ENCODE peak calls at places on chromosomes 13 and 19, in eight cellular contexts. One of them, this sample, is unnamed.

GRCh38 chr13:61880576-61881283 is 465.1 kb upstream of the PCDH20 start:
- DNase-seq in amygdala: no peak
- DNase-seq in stimulated activated CD8-positive, alpha-beta memory T cell treated with anti-CD3 and anti-CD28 coated beads, Interleukin-7, amount 100 ng/mL, for 24 hours: no peak
- DNase-seq in epithelial cell of prostate: no peak
- DNase-seq in GDM1: peak; percentile 40
- DNase-seq in NT2/D1: peak; percentile 6
- DNase-seq in stimulated activated effector memory CD8-positive, alpha-beta T cell treated with anti-CD3 and anti-CD28 coated beads, Interleukin-12 subunit alpha, Interleukin-12 subunit beta, amount 100 ng/mL, for 72 hours: no peak
- DNase-seq in mesenteric fat pad: no peak
- DNase-seq in this sample: peak; percentile 6

GRCh38 chr13:46803586-46803985 is 6.6 kb upstream of the ESD start:
- DNase-seq in amygdala: no peak
- DNase-seq in stimulated activated CD8-positive, alpha-beta memory T cell treated with anti-CD3 and anti-CD28 coated beads, Interleukin-7, amount 100 ng/mL, for 24 hours: no peak
- DNase-seq in epithelial cell of prostate: no peak
- DNase-seq in GDM1: no peak
- DNase-seq in NT2/D1: no peak
- DNase-seq in stimulated activated effector memory CD8-positive, alpha-beta T cell treated with anti-CD3 and anti-CD28 coated beads, Interleukin-12 subunit alpha, Interleukin-12 subunit beta, amount 100 ng/mL, for 72 hours: no peak
- DNase-seq in mesenteric fat pad: no peak
- DNase-seq in this sample: no peak

GRCh38 chr13:101917475-101917810 is 465.0 kb downstream of the ITGBL1 start:
- DNase-seq in amygdala: no peak
- DNase-seq in stimulated activated CD8-positive, alpha-beta memory T cell treated with anti-CD3 and anti-CD28 coated beads, Interleukin-7, amount 100 ng/mL, for 24 hours: no peak
- DNase-seq in epithelial cell of prostate: no peak
- DNase-seq in GDM1: no peak
- DNase-seq in NT2/D1: no peak
- DNase-seq in stimulated activated effector memory CD8-positive, alpha-beta T cell treated with anti-CD3 and anti-CD28 coated beads, Interleukin-12 subunit alpha, Interleukin-12 subunit beta, amount 100 ng/mL, for 72 hours: no peak
- DNase-seq in mesenteric fat pad: no peak
- DNase-seq in this sample: no peak

GRCh38 chr13:76245216-76245615 is 609.1 kb downstream of the LMO7 start:
- DNase-seq in amygdala: no peak
- DNase-seq in stimulated activated CD8-positive, alpha-beta memory T cell treated with anti-CD3 and anti-CD28 coated beads, Interleukin-7, amount 100 ng/mL, for 24 hours: no peak
- DNase-seq in epithelial cell of prostate: no peak
- DNase-seq in GDM1: no peak
- DNase-seq in NT2/D1: no peak
- DNase-seq in stimulated activated effector memory CD8-positive, alpha-beta T cell treated with anti-CD3 and anti-CD28 coated beads, Interleukin-12 subunit alpha, Interleukin-12 subunit beta, amount 100 ng/mL, for 72 hours: no peak
- DNase-seq in mesenteric fat pad: no peak
- DNase-seq in this sample: no peak

GRCh38 chr19:2587001-2587719 is 111.2 kb downstream of the GADD45B start:
- DNase-seq in amygdala: no peak
- DNase-seq in stimulated activated CD8-positive, alpha-beta memory T cell treated with anti-CD3 and anti-CD28 coated beads, Interleukin-7, amount 100 ng/mL, for 24 hours: no peak
- DNase-seq in epithelial cell of prostate: no peak
- DNase-seq in GDM1: no peak
- DNase-seq in NT2/D1: peak; percentile 47
- DNase-seq in stimulated activated effector memory CD8-positive, alpha-beta T cell treated with anti-CD3 and anti-CD28 coated beads, Interleukin-12 subunit alpha, Interleukin-12 subunit beta, amount 100 ng/mL, for 72 hours: no peak
- DNase-seq in mesenteric fat pad: no peak
- DNase-seq in this sample: no peak

GRCh38 chr19:29587518-29587986 is 18.5 kb upstream of the POP4 start:
- DNase-seq in amygdala: no peak
- DNase-seq in stimulated activated CD8-positive, alpha-beta memory T cell treated with anti-CD3 and anti-CD28 coated beads, Interleukin-7, amount 100 ng/mL, for 24 hours: peak; percentile 23
- DNase-seq in epithelial cell of prostate: peak; percentile 54
- DNase-seq in GDM1: no peak
- DNase-seq in NT2/D1: no peak
- DNase-seq in stimulated activated effector memory CD8-positive, alpha-beta T cell treated with anti-CD3 and anti-CD28 coated beads, Interleukin-12 subunit alpha, Interleukin-12 subunit beta, amount 100 ng/mL, for 72 hours: peak; percentile 83
- DNase-seq in mesenteric fat pad: peak; percentile 14
- DNase-seq in this sample: no peak

GRCh38 chr19:14383556-14383897 is 2.3 kb downstream of the ADGRE5 start:
- DNase-seq in amygdala: no peak
- DNase-seq in stimulated activated CD8-positive, alpha-beta memory T cell treated with anti-CD3 and anti-CD28 coated beads, Interleukin-7, amount 100 ng/mL, for 24 hours: no peak
- DNase-seq in epithelial cell of prostate: no peak
- DNase-seq in GDM1: no peak
- DNase-seq in NT2/D1: no peak
- DNase-seq in stimulated activated effector memory CD8-positive, alpha-beta T cell treated with anti-CD3 and anti-CD28 coated beads, Interleukin-12 subunit alpha, Interleukin-12 subunit beta, amount 100 ng/mL, for 72 hours: no peak
- DNase-seq in mesenteric fat pad: no peak
- DNase-seq in this sample: no peak

GRCh38 chr13:50119593-50119992 is 104.3 kb downstream of the KCNRG start:
- DNase-seq in amygdala: no peak
- DNase-seq in stimulated activated CD8-positive, alpha-beta memory T cell treated with anti-CD3 and anti-CD28 coated beads, Interleukin-7, amount 100 ng/mL, for 24 hours: no peak
- DNase-seq in epithelial cell of prostate: no peak
- DNase-seq in GDM1: no peak
- DNase-seq in NT2/D1: no peak
- DNase-seq in stimulated activated effector memory CD8-positive, alpha-beta T cell treated with anti-CD3 and anti-CD28 coated beads, Interleukin-12 subunit alpha, Interleukin-12 subunit beta, amount 100 ng/mL, for 72 hours: no peak
- DNase-seq in mesenteric fat pad: no peak
- DNase-seq in this sample: no peak

This sample was measured in epithelial cell of proximal tubule.